ENCODE peak calls at places on chromosomes 6 and 20, in five cellular contexts. One of them, this sample, is unnamed.

GRCh38 chr20:21251278-21251677 is 51.9 kb upstream of the XRN2 start:
- DNase-seq in body of pancreas: no peak
- DNase-seq in A549: no peak
- DNase-seq in heart left ventricle: no peak
- DNase-seq in ovary: no peak
- DNase-seq in this sample: no peak

GRCh38 chr6:46010771-46011170 is 4.9 kb downstream of the CLIC5 start:
- DNase-seq in body of pancreas: no peak
- DNase-seq in A549: no peak
- DNase-seq in heart left ventricle: no peak
- DNase-seq in ovary: no peak
- DNase-seq in this sample: no peak

GRCh38 chr6:133705731-133706130 is 183.2 kb upstream of the TCF21 start:
- DNase-seq in body of pancreas: no peak
- DNase-seq in A549: no peak
- DNase-seq in heart left ventricle: no peak
- DNase-seq in ovary: no peak
- DNase-seq in this sample: no peak

GRCh38 chr6:29909995-29910394 is 32.3 kb upstream of the HLA-A start:
- DNase-seq in body of pancreas: no peak
- DNase-seq in A549: no peak
- DNase-seq in heart left ventricle: no peak
- DNase-seq in ovary: no peak
- DNase-seq in this sample: no peak

GRCh38 chr20:49447946-49448809 is 34.3 kb downstream of the KCNB1 start:
- DNase-seq in body of pancreas: peak; percentile 28
- DNase-seq in A549: no peak
- DNase-seq in heart left ventricle: no peak
- DNase-seq in ovary: no peak
- DNase-seq in this sample: no peak

GRCh38 chr6:65170273-65170672 is 536.8 kb downstream of the EYS start:
- DNase-seq in body of pancreas: no peak
- DNase-seq in A549: no peak
- DNase-seq in heart left ventricle: no peak
- DNase-seq in ovary: no peak
- DNase-seq in this sample: no peak

GRCh38 chr6:30480536-30481156 is 8.7 kb upstream of the HLA-E start:
- DNase-seq in body of pancreas: no peak
- DNase-seq in A549: no peak
- DNase-seq in heart left ventricle: no peak
- DNase-seq in ovary: no peak
- DNase-seq in this sample: no peak

GRCh38 chr20:62822239-62822787 is 5.5 kb downstream of the COL9A3 start:
- DNase-seq in body of pancreas: no peak
- DNase-seq in A549: no peak
- DNase-seq in heart left ventricle: no peak
- DNase-seq in ovary: no peak
- DNase-seq in this sample: no peak

GRCh38 chr6:168828800-168829199 is 387.8 kb downstream of the SMOC2 start:
- DNase-seq in body of pancreas: no peak
- DNase-seq in A549: no peak
- DNase-seq in heart left ventricle: no peak
- DNase-seq in ovary: no peak
- DNase-seq in this sample: no peak

GRCh38 chr20:44031822-44032582 is 117.3 kb downstream of the TOX2 start:
- DNase-seq in body of pancreas: no peak
- DNase-seq in A549: no peak
- DNase-seq in heart left ventricle: no peak
- DNase-seq in ovary: no peak
- DNase-seq in this sample: no peak

GRCh38 chr6:159692303-159693127 is 526 bp downstream of the SOD2 start:
- DNase-seq in body of pancreas: peak; percentile 70
- DNase-seq in A549: peak; percentile 51
- DNase-seq in heart left ventricle: peak; percentile 57
- DNase-seq in ovary: peak; percentile 51
- DNase-seq in this sample: peak; percentile 93

GRCh38 chr6:170113141-170113540 is 177.7 kb downstream of the DLL1 start:
- DNase-seq in body of pancreas: no peak
- DNase-seq in A549: no peak
- DNase-seq in heart left ventricle: no peak
- DNase-seq in ovary: peak; percentile 1
- DNase-seq in this sample: peak; percentile 24

GRCh38 chr6:167827062-167827587 is 414 bp downstream of the AFDN start:
- DNase-seq in body of pancreas: peak; percentile 34
- DNase-seq in A549: no peak
- DNase-seq in heart left ventricle: no peak
- DNase-seq in ovary: peak; percentile 39
- DNase-seq in this sample: peak; percentile 88

GRCh38 chr6:2237001-2237400 is 8.4 kb downstream of the GMDS start:
- DNase-seq in body of pancreas: no peak
- DNase-seq in A549: no peak
- DNase-seq in heart left ventricle: no peak
- DNase-seq in ovary: no peak
- DNase-seq in this sample: no peak

GRCh38 chr6:42407379-42407778 is 44.3 kb downstream of the TRERF1 start:
- DNase-seq in body of pancreas: peak; percentile 24
- DNase-seq in A549: no peak
- DNase-seq in heart left ventricle: no peak
- DNase-seq in ovary: no peak
- DNase-seq in this sample: no peak

GRCh38 chr6:21845018-21845417 is 251.5 kb downstream of the SOX4 start:
- DNase-seq in body of pancreas: no peak
- DNase-seq in A549: no peak
- DNase-seq in heart left ventricle: peak; percentile 22
- DNase-seq in ovary: no peak
- DNase-seq in this sample: no peak

GRCh38 chr6:111765681-111766523 is 107.3 kb downstream of the FYN start:
- DNase-seq in body of pancreas: no peak
- DNase-seq in A549: no peak
- DNase-seq in heart left ventricle: no peak
- DNase-seq in ovary: no peak
- DNase-seq in this sample: no peak

GRCh38 chr6:63014290-63014689 is 197.0 kb upstream of the FKBP1C start:
- DNase-seq in body of pancreas: no peak
- DNase-seq in A549: no peak
- DNase-seq in heart left ventricle: no peak
- DNase-seq in ovary: no peak
- DNase-seq in this sample: no peak

GRCh38 chr6:77292564-77293546 is 170.4 kb downstream of the HTR1B start:
- DNase-seq in body of pancreas: no peak
- DNase-seq in A549: peak; percentile 77
- DNase-seq in heart left ventricle: no peak
- DNase-seq in ovary: no peak
- DNase-seq in this sample: no peak

GRCh38 chr6:105794263-105794662 is 291.9 kb upstream of the PRDM1 start:
- DNase-seq in body of pancreas: peak; percentile 74
- DNase-seq in A549: peak; percentile 66
- DNase-seq in heart left ventricle: peak; percentile 30
- DNase-seq in ovary: peak; percentile 63
- DNase-seq in this sample: peak; percentile 77

GRCh38 chr20:46423342-46423741 is 16.9 kb upstream of the ELMO2 start:
- DNase-seq in body of pancreas: no peak
- DNase-seq in A549: no peak
- DNase-seq in heart left ventricle: no peak
- DNase-seq in ovary: no peak
- DNase-seq in this sample: no peak

GRCh38 chr20:2340823-2341222 is 39.9 kb upstream of the TGM6 start:
- DNase-seq in body of pancreas: no peak
- DNase-seq in A549: no peak
- DNase-seq in heart left ventricle: no peak
- DNase-seq in ovary: no peak
- DNase-seq in this sample: no peak

GRCh38 chr20:40160151-40160550 is 528.9 kb downstream of the MAFB start:
- DNase-seq in body of pancreas: peak; percentile 49
- DNase-seq in A549: peak; percentile 55
- DNase-seq in heart left ventricle: peak; percentile 32
- DNase-seq in ovary: peak; percentile 20
- DNase-seq in this sample: no peak

GRCh38 chr20:38658879-38659612 is 57.4 kb downstream of the ARHGAP40 start:
- DNase-seq in body of pancreas: peak; percentile 24
- DNase-seq in A549: peak; percentile 38
- DNase-seq in heart left ventricle: no peak
- DNase-seq in ovary: no peak
- DNase-seq in this sample: no peak

GRCh38 chr6:106099235-106099537 is 13.1 kb downstream of the PRDM1 start:
- DNase-seq in body of pancreas: no peak
- DNase-seq in A549: no peak
- DNase-seq in heart left ventricle: no peak
- DNase-seq in ovary: no peak
- DNase-seq in this sample: no peak

GRCh38 chr6:15674690-15675386 is 12.0 kb upstream of the DTNBP1 start:
- DNase-seq in body of pancreas: no peak
- DNase-seq in A549: no peak
- DNase-seq in heart left ventricle: no peak
- DNase-seq in ovary: no peak
- DNase-seq in this sample: no peak

GRCh38 chr20:15076785-15077184 is 739.4 kb upstream of the FLRT3 start:
- DNase-seq in body of pancreas: no peak
- DNase-seq in A549: no peak
- DNase-seq in heart left ventricle: no peak
- DNase-seq in ovary: no peak
- DNase-seq in this sample: no peak

DNA sequence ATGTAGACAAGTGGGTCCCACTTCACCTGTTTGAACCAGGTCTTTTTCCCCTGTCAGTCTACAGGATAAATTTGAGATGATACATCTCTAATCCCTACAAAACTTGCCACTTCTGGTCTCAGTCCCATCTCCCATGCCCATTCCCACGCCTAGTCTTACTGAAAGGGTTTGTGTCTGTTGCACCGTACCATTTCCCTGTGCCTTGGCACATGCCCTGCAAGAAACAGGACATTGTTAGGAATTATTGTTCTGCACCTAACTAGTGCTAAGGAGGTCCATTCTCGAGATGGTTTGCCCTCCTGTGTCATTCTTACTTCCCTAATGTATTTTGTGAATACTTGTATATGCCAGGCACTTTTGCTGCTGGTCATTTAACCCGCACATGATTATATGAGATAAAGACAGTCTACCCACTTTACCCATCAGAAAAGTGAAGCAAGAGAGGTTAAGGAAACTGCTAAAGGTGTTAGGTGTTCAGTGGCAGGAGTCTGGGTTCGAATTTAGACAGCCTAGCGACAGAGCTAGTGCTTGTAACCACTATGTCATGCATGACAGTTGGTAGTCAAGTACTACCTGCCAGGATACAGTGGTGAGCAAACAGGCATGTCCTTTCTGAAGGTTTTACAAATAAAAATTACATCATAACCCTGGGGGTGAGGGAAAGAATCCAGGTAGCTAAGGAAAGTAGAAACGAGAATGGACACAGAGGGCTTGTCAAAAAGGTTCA is 12.7 kb downstream of the FAM217A start:
- DNase-seq in body of pancreas: peak; percentile 50
- DNase-seq in A549: no peak
- DNase-seq in heart left ventricle: no peak
- DNase-seq in ovary: no peak
- DNase-seq in this sample: no peak
- TF ChIP-seq POLR2A in body of pancreas: peak; percentile 9
- TF ChIP-seq POLR2A in A549: no peak
- TF ChIP-seq POLR2A in heart left ventricle: no peak
- TF ChIP-seq POLR2A in ovary: no peak
- TF ChIP-seq POLR2A in this sample: no peak

GRCh38 chr6:122838060-122838780 is 49.2 kb downstream of the SMPDL3A start:
- DNase-seq in body of pancreas: peak; percentile 3
- DNase-seq in A549: peak; percentile 7
- DNase-seq in heart left ventricle: no peak
- DNase-seq in ovary: no peak
- DNase-seq in this sample: no peak
- TF ChIP-seq CTCF in body of pancreas: peak; percentile 70
- TF ChIP-seq CTCF in A549: peak; percentile 50
- TF ChIP-seq CTCF in heart left ventricle: no peak
- TF ChIP-seq CTCF in ovary: no peak
- TF ChIP-seq CTCF in this sample: no peak

GRCh38 chr20:8304124-8304800 is 172.2 kb downstream of the PLCB1 start:
- DNase-seq in body of pancreas: no peak
- DNase-seq in A549: no peak
- DNase-seq in heart left ventricle: no peak
- DNase-seq in ovary: no peak
- DNase-seq in this sample: no peak
- H3K4me1 ChIP-seq in body of pancreas: peaks cover 4% of the 10 kb centered on the region
- H3K4me1 ChIP-seq in A549: no peaks in the 10 kb centered on the region
- H3K4me1 ChIP-seq in heart left ventricle: no peaks in the 10 kb centered on the region
- H3K4me1 ChIP-seq in ovary: no peaks in the 10 kb centered on the region
- H3K4me1 ChIP-seq in this sample: peaks cover 6% of the 10 kb centered on the region

GRCh38 chr6:141402489-141402888 is 730.2 kb upstream of the GJE1 start:
- DNase-seq in body of pancreas: no peak
- DNase-seq in A549: no peak
- DNase-seq in heart left ventricle: no peak
- DNase-seq in ovary: no peak
- DNase-seq in this sample: no peak

GRCh38 chr6:141401168-141401567 is 731.6 kb upstream of the GJE1 start:
- DNase-seq in body of pancreas: no peak
- DNase-seq in A549: no peak
- DNase-seq in heart left ventricle: no peak
- DNase-seq in ovary: no peak
- DNase-seq in this sample: no peak

GRCh38 chr6:141403827-141404226 is 728.9 kb upstream of the GJE1 start:
- DNase-seq in body of pancreas: no peak
- DNase-seq in A549: no peak
- DNase-seq in heart left ventricle: no peak
- DNase-seq in ovary: no peak
- DNase-seq in this sample: no peak

GRCh38 chr6:141401851-141402250 is 730.9 kb upstream of the GJE1 start:
- DNase-seq in body of pancreas: no peak
- DNase-seq in A549: no peak
- DNase-seq in heart left ventricle: no peak
- DNase-seq in ovary: no peak
- DNase-seq in this sample: no peak

DNA sequence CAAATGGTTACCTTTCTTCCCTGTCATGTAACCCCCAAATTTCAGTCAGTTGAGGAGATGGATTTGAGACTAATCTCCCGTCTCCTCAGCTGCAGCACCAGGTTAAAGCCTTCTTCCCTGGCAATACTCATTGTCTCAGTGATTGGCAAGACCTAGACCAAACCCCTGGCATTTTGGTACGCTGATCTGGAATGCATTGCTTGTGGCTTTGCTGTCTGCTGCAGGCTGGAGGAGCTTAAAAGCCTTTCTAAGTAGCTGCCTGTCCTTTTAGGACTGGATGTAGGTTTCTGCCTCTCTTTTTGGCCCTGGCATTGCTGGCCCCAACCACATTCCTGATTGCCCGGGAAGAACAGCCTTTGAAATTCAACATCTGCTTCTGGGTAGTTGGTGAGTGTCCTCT is 729.6 kb upstream of the GJE1 start:
- DNase-seq in body of pancreas: no peak
- DNase-seq in A549: no peak
- DNase-seq in heart left ventricle: peak; percentile 15
- DNase-seq in ovary: no peak
- DNase-seq in this sample: no peak
- TF ChIP-seq POLR2A in body of pancreas: no peak
- TF ChIP-seq POLR2A in A549: no peak
- TF ChIP-seq POLR2A in heart left ventricle: no peak
- TF ChIP-seq POLR2A in ovary: no peak
- TF ChIP-seq POLR2A in this sample: no peak

GRCh38 chr20:6178537-6178936 is 55.7 kb upstream of the FERMT1 start:
- DNase-seq in body of pancreas: no peak
- DNase-seq in A549: peak; percentile 38
- DNase-seq in heart left ventricle: no peak
- DNase-seq in ovary: no peak
- DNase-seq in this sample: no peak
- TF ChIP-seq CTCF in body of pancreas: peak; percentile 29
- TF ChIP-seq CTCF in A549: peak; percentile 60
- TF ChIP-seq CTCF in heart left ventricle: peak; percentile 41
- TF ChIP-seq CTCF in ovary: no peak
- TF ChIP-seq CTCF in this sample: no peak

This sample was measured in spleen.